ENCODE peak calls at places on chromosomes 4 and X, in five cellular contexts. K, B, O, P and W are unnamed samples.

GRCh38 chrX:49188468-49189076 is 2.4 kb upstream of the PRICKLE3 start:
- DNase-seq in K (no peak), B (no peak), O (no peak), P (no peak), W (no peak)

GRCh38 chr4:83217721-83218522 is 66.7 kb downstream of the COQ2 start:
- DNase-seq in K (peak), B (peak), O (no peak), P (no peak), W (peak)

GRCh38 chrX:101229155-101229554 is 9.6 kb downstream of the DRP2 start:
- DNase-seq in K (no peak), B (no peak), O (no peak), P (no peak), W (no peak)

GRCh38 chrX:34631826-34632225 is 25.3 kb downstream of the TMEM47 start:
- DNase-seq in K (no peak), B (no peak), O (no peak), P (no peak), W (no peak)

GRCh38 chr4:147289181-147289580 is 191.7 kb upstream of the EDNRA start:
- DNase-seq in K (no peak), B (no peak), O (no peak), P (no peak), W (no peak)

GRCh38 chr4:179196511-179196910 is 1754.3 kb upstream of the AGA start:
- DNase-seq in K (no peak), B (no peak), O (no peak), P (peak), W (no peak)

GRCh38 chrX:43953218-43953617 is 20.0 kb downstream of the NDP start:
- DNase-seq in K (no peak), B (no peak), O (no peak), P (peak), W (no peak)

GRCh38 chrX:150704030-150704613 is 10.9 kb downstream of the MTMR1 start:
- DNase-seq in K (no peak), B (peak), O (no peak), P (no peak), W (no peak)

GRCh38 chrX:56728752-56729151 is 291 bp upstream of the NBDY start:
- DNase-seq in K (peak), B (no peak), O (peak), P (peak), W (peak)

GRCh38 chr4:76977731-76978350 is 28.3 kb downstream of the SEPTIN11 start:
- DNase-seq in K (no peak), B (no peak), O (no peak), P (no peak), W (no peak)